ENCODE peak calls at places on chromosomes 7 and 10, in nine cellular contexts. B, S, D, A, Z, I, Y, Q and U are unnamed samples. For H3K9me3 and H3K4me1, the result is how much of the 10 kb centered on the place peaks cover.

GRCh38 chr7:120947980-120948379 is 2.6 kb upstream of the ING3 start:
- DNase-seq in Q (no peak), B (no peak), Y (no peak), I (no peak), S (no peak), Z (no peak), A (no peak), D (no peak), U (no peak)

GRCh38 chr10:30637881-30638467 is 8.4 kb upstream of the LYZL2 start:
- DNase-seq in Q (peak), Y (no peak), Z (no peak), D (no peak), I (no peak), S (no peak), A (no peak), B (no peak), U (peak)

GRCh38 chr10:132186488-132187413 is at the start of gene DPYSL4:
- DNase-seq in D (no peak), Z (no peak), B (no peak), Y (no peak), Q (no peak), A (peak), S (no peak), I (peak), U (no peak)

GRCh38 chr7:46233585-46234329 is 312.7 kb upstream of the IGFBP3 start:
- DNase-seq in B (no peak), A (no peak), D (no peak), I (no peak), Z (no peak), Y (no peak), Q (no peak), S (no peak), U (no peak)

GRCh38 chr10:6153845-6154244 is 48.9 kb upstream of the PFKFB3 start:
- DNase-seq in D (no peak), Z (no peak), I (no peak), S (peak), Q (no peak), B (no peak), Y (no peak), A (no peak), U (no peak)

GRCh38 chr10:43854042-43854441 is 205.4 kb upstream of the ZNF32 start:
- DNase-seq in Y (no peak), Z (no peak), B (no peak), S (no peak), A (no peak), D (no peak), Q (peak), I (no peak), U (no peak)

GRCh38 chr7:668139-668871 is 58.2 kb upstream of the DNAAF5 start:
- DNase-seq in Q (no peak), Z (peak), D (peak), S (peak), I (no peak), A (no peak), Y (no peak), B (no peak), U (no peak)

GRCh38 chr7:128167791-128168666 is 73.0 kb upstream of the LEP start:
- DNase-seq in A (peak), Y (no peak), Z (no peak), B (no peak), Q (no peak), D (no peak), I (no peak), S (no peak), U (no peak)

GRCh38 chr7:37365405-37365804 is 83.3 kb downstream of the ELMO1 start:
- DNase-seq in D (no peak), Y (no peak), B (no peak), Q (no peak), I (no peak), Z (no peak), S (no peak), A (no peak), U (no peak)

GRCh38 chr7:122352454-122352853 is 47.9 kb upstream of the FEZF1 start:
- DNase-seq in B (no peak), I (no peak), A (no peak), S (no peak), Z (no peak), Q (no peak), D (no peak), Y (no peak), U (no peak)

GRCh38 chr7:135723411-135723810 is 4.6 kb downstream of the SLC13A4 start:
- DNase-seq in A (no peak), Z (no peak), Q (no peak), I (no peak), D (no peak), S (no peak), B (peak), Y (no peak), U (no peak)

GRCh38 chr7:103914147-103914899 is 75.1 kb downstream of the RELN start:
- DNase-seq in Z (no peak), B (no peak), A (no peak), S (no peak), Y (no peak), Q (no peak), D (no peak), I (no peak), U (no peak)

GRCh38 chr10:32377458-32378370 is 30.8 kb upstream of the EPC1 start:
- DNase-seq in Z (no peak), A (peak), I (no peak), D (no peak), Q (no peak), Y (no peak), S (no peak), B (no peak), U (no peak)

GRCh38 chr10:30822693-30823465 is 193.3 kb upstream of the LYZL2 start:
- DNase-seq in Y (no peak), I (no peak), D (peak), B (no peak), A (no peak), Z (no peak), S (peak), Q (no peak), U (no peak)

GRCh38 chr10:89242340-89242680 is 9.3 kb downstream of the LIPA start:
- DNase-seq in D (no peak), B (no peak), I (no peak), A (peak), Y (no peak), S (no peak), Z (no peak), Q (no peak), U (no peak)

GRCh38 chr7:43516581-43517342 is 66.1 kb upstream of the STK17A start:
- DNase-seq in D (no peak), I (no peak), Y (no peak), Z (no peak), A (no peak), S (no peak), Q (peak), B (no peak), U (no peak)

GRCh38 chr10:34624323-34625153 is 190.6 kb downstream of the PARD3 start:
- DNase-seq in I (no peak), Z (no peak), B (no peak), S (no peak), A (no peak), Y (no peak), D (no peak), Q (no peak), U (no peak)

GRCh38 chr10:24811906-24812305 is 88.2 kb upstream of the ARHGAP21 start:
- DNase-seq in D (no peak), Y (no peak), B (no peak), Z (no peak), Q (no peak), I (peak), A (peak), S (no peak), U (no peak)

GRCh38 chr10:86300931-86301330 is 65.7 kb downstream of the GRID1 start:
- DNase-seq in I (no peak), D (peak), Y (no peak), Q (no peak), Z (no peak), B (peak), S (peak), A (no peak), U (no peak)

GRCh38 chr10:70828923-70829322 is 13.2 kb downstream of the SGPL1 start:
- DNase-seq in S (no peak), Z (peak), B (no peak), A (no peak), I (no peak), Y (no peak), Q (no peak), D (no peak), U (no peak)

GRCh38 chr7:47672966-47673365 is 91.1 kb upstream of the TNS3 start:
- DNase-seq in S (no peak), D (no peak), B (no peak), Q (no peak), I (no peak), Z (no peak), Y (no peak), A (peak), U (no peak)

GRCh38 chr7:22425361-22425760 is 68.4 kb upstream of the RAPGEF5 start:
- DNase-seq in Y (no peak), Z (no peak), D (no peak), I (no peak), A (no peak), B (no peak), Q (no peak), S (no peak), U (no peak)

GRCh38 chr10:86596266-86596665 is 58.1 kb upstream of the OPN4 start:
- DNase-seq in D (no peak), A (no peak), S (no peak), Q (no peak), Y (no peak), I (peak), B (no peak), Z (no peak), U (no peak)

GRCh38 chr7:32680259-32681173 is 185.2 kb downstream of the AVL9 start:
- DNase-seq in Y (peak), D (no peak), S (no peak), Q (no peak), B (no peak), Z (peak), I (no peak), A (no peak), U (no peak)

GRCh38 chr7:100465702-100466311 is 1.7 kb upstream of the SPACDR start:
- DNase-seq in B (peak), Q (no peak), S (peak), I (peak), D (peak), Z (peak), Y (peak), A (peak), U (no peak)

GRCh38 chr7:45292481-45292880 is 134.9 kb downstream of the RAMP3 start:
- DNase-seq in Y (no peak), S (no peak), B (no peak), I (no peak), Q (no peak), Z (no peak), A (no peak), D (no peak), U (no peak)

GRCh38 chr7:1156782-1157535 is 3.0 kb downstream of the ZFAND2A start:
- DNase-seq in Z (no peak), A (no peak), I (no peak), B (no peak), Q (no peak), S (no peak), D (no peak), Y (peak), U (peak)

GRCh38 chr7:125934965-125935364 is 1005.3 kb upstream of the POT1 start:
- DNase-seq in A (no peak), Q (no peak), S (no peak), Y (no peak), Z (no peak), B (no peak), D (no peak), I (no peak), U (no peak)

GRCh38 chr7:27689045-27689877 is 26.6 kb upstream of the HIBADH start:
- DNase-seq in Q (no peak), I (no peak), D (no peak), B (no peak), Y (peak), S (no peak), A (peak), Z (no peak), U (no peak)

GRCh38 chr7:2478387-2478760 is 2.2 kb upstream of the GRIFIN start:
- DNase-seq in Q (no peak), Z (peak), S (no peak), I (peak), A (no peak), Y (peak), B (peak), D (peak), U (no peak)

GRCh38 chr7:99473315-99473596 is 566 bp downstream of the ZNF789 start:
- DNase-seq in Z (peak), Y (peak), I (no peak), Q (no peak), D (no peak), B (no peak), A (peak), S (no peak), U (no peak)

GRCh38 chr7:21542891-21543527 is at the start of gene DNAH11:
- DNase-seq in I (peak), Y (peak), Q (no peak), A (peak), D (peak), S (peak), Z (peak), B (peak), U (no peak)

GRCh38 chr7:100509213-100509612 is 25.5 kb downstream of the NYAP1 start:
- DNase-seq in S (no peak), Q (peak), Y (no peak), D (peak), A (no peak), B (peak), I (peak), Z (peak), U (no peak)

GRCh38 chr7:107610353-107610752 is 30.3 kb downstream of the BCAP29 start:
- DNase-seq in Q (no peak), Y (no peak), D (no peak), A (no peak), I (no peak), S (no peak), Z (no peak), B (no peak), U (no peak)

GRCh38 chr7:107613948-107614347 is 33.9 kb downstream of the BCAP29 start:
- DNase-seq in Y (no peak), D (no peak), A (no peak), I (no peak), S (no peak), B (no peak), Q (no peak), Z (peak), U (no peak)

GRCh38 chr7:107606303-107606702 is 26.3 kb downstream of the BCAP29 start:
- DNase-seq in Z (no peak), B (no peak), A (no peak), I (no peak), S (no peak), Q (no peak), D (no peak), Y (no peak), U (no peak)

GRCh38 chr7:107613439-107613838 is 33.4 kb downstream of the BCAP29 start:
- DNase-seq in Z (no peak), S (no peak), A (no peak), I (no peak), D (no peak), B (no peak), Y (no peak), Q (no peak), U (no peak)

GRCh38 chr7:107609861-107610260 is 29.8 kb downstream of the BCAP29 start:
- DNase-seq in Q (no peak), Y (no peak), A (no peak), Z (no peak), I (no peak), D (no peak), S (no peak), B (no peak), U (no peak)
- H3K9me3 ChIP-seq in Q (under half), Y (under half), A (under half), Z (under half), I (under half), D (under half), S (under half), B (under half), U (under half)

DNA sequence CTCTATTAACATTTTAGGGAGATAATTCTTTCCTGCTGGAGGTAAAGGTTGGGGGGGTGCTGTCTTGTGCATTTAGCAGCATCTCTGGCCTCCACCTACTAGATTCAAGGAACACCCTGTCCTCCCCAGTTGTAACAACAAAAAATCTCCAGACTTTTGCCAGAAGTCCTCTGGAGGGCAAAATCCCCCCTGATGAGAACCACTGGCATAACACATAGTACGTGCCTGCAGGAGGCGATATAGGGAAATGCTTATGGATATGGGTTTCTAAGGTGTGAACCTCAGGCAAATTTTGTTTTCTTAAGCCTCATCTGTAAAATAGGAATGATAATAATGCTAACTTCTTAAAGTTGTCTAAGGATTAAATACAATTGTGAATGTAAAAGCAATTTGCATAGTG is 2.9 kb upstream of the OSBPL3 start:
- DNase-seq in S (no peak), B (no peak), A (peak), Y (no peak), Q (no peak), I (no peak), D (no peak), Z (no peak), U (no peak)
- H3K4me1 ChIP-seq in S (under half), B (under half), A (under half), Y (under half), Q (under half), I (under half), D (under half), Z (under half), U (under half)

GRCh38 chr7:151941009-151941408 is 15.2 kb upstream of the GALNTL5 start:
- DNase-seq in A (no peak), Z (no peak), D (no peak), Y (no peak), I (no peak), S (no peak), B (no peak), Q (no peak), U (no peak)

GRCh38 chr7:151940048-151940845 is 16.0 kb upstream of the GALNTL5 start:
- DNase-seq in Y (no peak), S (no peak), I (no peak), D (peak), Q (no peak), B (no peak), Z (no peak), A (no peak), U (peak)

GRCh38 chr7:151938550-151938949 is 17.7 kb upstream of the GALNTL5 start:
- DNase-seq in I (no peak), Z (no peak), A (no peak), Y (no peak), D (no peak), S (no peak), Q (no peak), B (no peak), U (no peak)

GRCh38 chr7:151934584-151934983 is 21.7 kb upstream of the GALNTL5 start:
- DNase-seq in D (no peak), Y (peak), Z (no peak), A (no peak), B (no peak), S (no peak), Q (no peak), I (no peak), U (no peak)

GRCh38 chr7:151936207-151936606 is 20.0 kb upstream of the GALNTL5 start:
- DNase-seq in Q (no peak), A (no peak), B (no peak), Z (no peak), Y (no peak), D (no peak), S (no peak), I (no peak), U (no peak)
- H3K27ac ChIP-seq in Q (no peak), A (no peak), B (peak), Z (no peak), Y (no peak), D (peak), S (peak), I (no peak), U (no peak)

DNA sequence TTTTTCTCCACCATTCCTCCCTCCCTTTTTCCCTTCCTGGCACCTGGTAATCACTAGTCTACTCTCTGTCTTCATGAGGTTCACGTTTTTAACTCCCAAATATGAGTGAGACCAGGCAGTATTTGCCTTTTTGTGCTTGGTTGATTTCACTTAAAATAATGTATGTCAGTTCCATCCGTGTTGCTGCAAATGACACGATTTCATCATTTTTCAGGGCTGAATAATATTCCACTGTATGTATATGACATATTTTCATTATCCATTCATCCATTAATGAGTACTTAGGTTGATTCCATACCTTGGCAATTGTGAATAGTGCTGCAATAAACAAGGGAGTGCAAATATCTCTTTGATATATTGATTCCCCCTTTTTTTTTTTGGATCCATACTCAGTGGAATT is 25.8 kb downstream of the GALNT17 start:
- DNase-seq in B (no peak), S (no peak), D (no peak), A (no peak), Y (no peak), I (no peak), Q (no peak), Z (no peak), U (no peak)
- H3K9me3 ChIP-seq in B (under half), S (under half), D (under half), A (under half), Y (under half), I (under half), Q (under half), Z (under half), U (under half)

GRCh38 chr10:1152386-1153252 is 96.4 kb downstream of the WDR37 start:
- DNase-seq in I (no peak), B (peak), Z (no peak), Q (no peak), A (no peak), Y (peak), D (peak), S (peak), U (no peak)

GRCh38 chr10:1154531-1154930 is 98.3 kb downstream of the WDR37 start:
- DNase-seq in D (peak), B (no peak), Q (no peak), A (no peak), Y (peak), S (peak), I (no peak), Z (no peak), U (no peak)

GRCh38 chr10:1155791-1156615 is 99.8 kb downstream of the WDR37 start:
- DNase-seq in Z (no peak), Q (no peak), A (no peak), S (no peak), D (peak), B (peak), I (no peak), Y (peak), U (no peak)

GRCh38 chr10:1153253-1153763 is 97.1 kb downstream of the WDR37 start:
- DNase-seq in S (no peak), I (no peak), Z (no peak), D (peak), A (no peak), Y (no peak), Q (no peak), B (no peak), U (no peak)

DNA sequence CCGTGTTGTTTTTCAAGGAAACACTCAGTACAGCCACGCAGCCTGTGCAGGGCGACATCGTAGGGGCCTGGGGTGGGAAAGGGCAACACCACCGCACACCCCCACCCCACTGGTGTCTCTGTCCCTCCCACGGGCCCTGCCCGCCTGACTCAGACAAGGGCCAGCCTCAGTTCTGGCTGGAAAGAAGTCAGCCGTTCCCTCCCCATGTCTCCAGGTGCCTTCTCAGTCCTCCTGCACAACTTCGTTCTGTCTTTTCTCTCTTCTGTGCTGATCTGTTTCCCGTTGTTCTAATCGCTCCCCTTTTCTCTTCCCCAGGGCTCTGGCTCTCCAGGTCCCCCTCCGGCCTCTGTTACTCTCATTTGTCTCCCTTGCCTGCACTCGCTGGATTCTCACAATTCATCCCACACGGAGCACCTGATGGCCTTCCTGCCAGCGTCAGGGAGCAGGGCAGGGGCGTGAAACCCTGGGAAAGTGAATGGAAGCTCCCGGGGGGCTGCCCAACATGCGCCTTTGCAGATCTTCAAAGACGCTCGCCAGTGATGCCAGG is 97.7 kb downstream of the WDR37 start:
- DNase-seq in D (peak), I (no peak), S (peak), Z (no peak), A (peak), B (peak), Q (no peak), Y (peak), U (no peak)
- H3K4me1 ChIP-seq in D (under half), I (under half), S (under half), Z (under half), A (under half), B (under half), Q (under half), Y (under half), U (under half)

GRCh38 chr7:114026486-114027089 is 107.8 kb upstream of the PPP1R3A start:
- DNase-seq in Y (no peak), Z (peak), B (no peak), D (no peak), Q (peak), I (no peak), A (peak), S (no peak), U (peak)
- H3K27ac ChIP-seq in Y (no peak), Z (no peak), B (no peak), D (no peak), Q (no peak), I (no peak), A (no peak), S (no peak), U (no peak)